ENCODE peak calls at places on chromosomes 12 and 14, in four cellular contexts. S is HepG2, W is K562, N is GM12878. V is an unnamed sample.

GRCh38 chr14:68905107-68905895 is 73.8 kb downstream of the ACTN1 start:
- DNase-seq in N (no peak), W (no peak), S (no peak), V (no peak)

GRCh38 chr14:47674546-47675238 is 713 bp downstream of the MDGA2 start:
- DNase-seq in N (no peak), W (no peak), S (no peak), V (peak; percentile 35)

GRCh38 chr12:3335078-3335487 is 155.9 kb upstream of the PRMT8 start:
- DNase-seq in N (no peak), W (no peak), S (peak; percentile 93), V (no peak)

GRCh38 chr12:43208221-43208620 is 343.8 kb downstream of the ADAMTS20 start:
- DNase-seq in N (no peak), S (no peak), W (no peak), V (no peak)

GRCh38 chr12:24903305-24904088 is 45.4 kb downstream of the BCAT1 start:
- DNase-seq in W (no peak), S (no peak), N (no peak), V (no peak)

GRCh38 chr12:64796205-64796845 is 28.1 kb upstream of the TBC1D30 start:
- DNase-seq in N (no peak), S (peak; percentile 92), W (peak; percentile 67), V (peak; percentile 65)

GRCh38 chr12:101773560-101774206 is 34.4 kb upstream of the SYCP3 start:
- DNase-seq in W (peak; percentile 64), S (peak; percentile 44), N (peak; percentile 41), V (peak; percentile 65)

GRCh38 chr14:24426912-24427536 is 2.4 kb downstream of the CBLN3 start:
- DNase-seq in S (peak; percentile 81), W (no peak), N (no peak), V (no peak)

GRCh38 chr12:94263905-94264655 is 115.7 kb downstream of the PLXNC1 start:
- DNase-seq in S (no peak), W (no peak), N (no peak), V (no peak)

GRCh38 chr14:23284654-23285529 is 1.0 kb downstream of the HOMEZ start:
- DNase-seq in W (no peak), N (no peak), S (peak; percentile 39), V (no peak)
- TF ChIP-seq BHLHE40 in W (no peak), N (peak; percentile 65), S (no peak), V (no peak)

DNA sequence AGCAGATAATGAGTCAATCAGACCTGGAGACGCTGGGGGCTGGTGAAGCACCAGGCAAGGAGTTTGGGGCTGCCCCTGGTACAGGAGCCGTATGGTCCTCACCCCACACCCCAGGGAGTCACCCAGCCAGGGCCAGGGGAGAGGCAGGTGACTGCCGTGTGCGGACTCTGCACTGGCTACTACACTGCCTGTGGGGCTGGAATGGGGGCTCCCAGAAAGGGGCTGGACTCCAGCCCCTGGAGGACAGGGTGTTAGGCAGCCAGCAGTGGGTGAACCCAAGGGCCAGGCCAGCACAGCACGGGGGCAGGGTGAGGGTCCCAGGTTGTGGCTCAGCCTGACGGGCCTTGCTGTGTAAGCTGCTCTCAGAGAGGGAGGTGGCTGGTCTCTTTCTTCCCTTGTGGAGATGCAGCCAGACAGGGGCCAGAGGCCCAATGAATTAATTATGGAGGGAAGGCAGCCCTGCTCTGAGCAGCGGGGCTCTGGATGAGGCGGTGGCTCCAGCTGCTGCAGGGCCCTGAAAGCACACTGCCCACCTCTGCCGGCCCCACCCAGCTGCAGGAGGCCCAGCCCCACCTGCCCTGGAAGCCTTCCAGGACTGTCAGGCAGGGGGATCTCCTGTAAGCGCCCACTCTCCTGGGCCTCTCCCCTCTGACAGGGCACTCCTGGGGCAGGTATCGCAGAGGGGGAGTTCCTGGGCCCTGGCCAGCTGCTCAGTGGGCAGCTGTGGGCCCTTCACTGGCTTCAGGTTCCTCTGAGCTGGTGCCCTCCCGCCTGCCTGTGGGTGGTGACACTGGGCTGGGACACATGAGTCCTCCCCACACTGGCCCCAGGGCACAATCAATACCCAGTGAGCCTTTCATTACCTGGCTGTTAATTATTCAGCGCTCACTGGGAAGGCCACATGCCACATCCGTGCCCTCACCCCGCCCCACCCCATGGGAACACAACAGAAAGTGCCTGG is 142.5 kb upstream of the C14orf180 start:
- DNase-seq in S (no peak), W (no peak), N (no peak), V (peak; percentile 4)
- TF ChIP-seq TARDBP in S (no peak), W (no peak), N (no peak), V (no peak)

DNA sequence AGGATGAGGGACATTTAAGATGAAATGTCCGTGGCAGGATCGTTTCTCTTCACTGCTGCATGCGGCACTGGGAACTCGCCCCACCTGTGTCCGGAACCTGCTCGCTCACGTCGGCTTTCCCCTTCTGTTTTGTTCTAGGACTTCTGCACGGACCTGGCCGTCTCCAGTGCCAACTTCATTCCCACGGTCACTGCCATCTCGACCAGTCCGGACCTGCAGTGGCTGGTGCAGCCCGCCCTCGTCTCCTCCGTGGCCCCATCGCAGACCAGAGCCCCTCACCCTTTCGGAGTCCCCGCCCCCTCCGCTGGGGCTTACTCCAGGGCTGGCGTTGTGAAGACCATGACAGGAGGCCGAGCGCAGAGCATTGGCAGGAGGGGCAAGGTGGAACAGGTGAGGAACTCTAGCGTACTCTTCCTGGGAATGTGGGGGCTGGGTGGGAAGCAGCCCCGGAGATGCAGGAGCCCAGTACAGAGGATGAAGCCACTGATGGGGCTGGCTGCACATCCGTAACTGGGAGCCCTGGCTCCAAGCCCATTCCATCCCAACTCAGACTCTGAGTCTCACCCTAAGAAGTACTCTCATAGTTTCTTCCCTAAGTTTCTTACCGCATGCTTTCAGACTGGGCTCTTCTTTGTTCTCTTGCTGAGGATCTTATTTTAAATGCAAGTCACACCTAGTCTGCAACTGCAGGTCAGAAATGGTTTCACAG is 1.3 kb downstream of the FOS start:
- DNase-seq in W (no peak), S (no peak), N (no peak), V (no peak)
- TF ChIP-seq FOXM1 in W (no peak), S (no peak), N (no peak), V (no peak)

DNA sequence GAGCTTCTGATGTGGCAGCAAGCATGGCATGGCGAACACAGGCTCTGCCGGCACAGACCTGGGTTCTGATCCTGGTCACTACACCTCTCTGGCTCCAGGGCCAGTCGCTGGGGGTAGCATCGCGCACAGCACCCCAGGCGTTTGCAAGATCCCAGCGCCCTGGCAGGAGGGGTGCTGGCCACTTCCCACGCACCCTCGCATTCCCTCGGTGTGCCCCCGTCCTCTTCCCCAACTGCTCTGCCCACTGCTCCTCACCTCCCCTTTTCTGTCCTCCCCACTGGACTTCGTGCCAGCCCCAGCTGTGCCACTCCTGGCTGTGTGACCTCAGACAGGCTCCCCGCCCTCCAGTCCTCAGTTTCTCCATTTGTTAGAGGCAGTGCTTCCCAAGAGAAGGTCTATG is 2.8 kb downstream of the CDK2AP1 start:
- DNase-seq in W (no peak), S (no peak), N (no peak), V (no peak)
- TF ChIP-seq BHLHE40 in W (no peak), S (no peak), N (no peak), V (no peak)

GRCh38 chr12:112473056-112473455 is 54.3 kb downstream of the PTPN11 start:
- DNase-seq in N (no peak), S (no peak), W (peak; percentile 28), V (peak; percentile 17)
- TF ChIP-seq TARDBP in N (no peak), S (no peak), W (no peak), V (no peak)

GRCh38 chr12:53324113-53324778 is 2.8 kb upstream of the AAAS start:
- DNase-seq in W (no peak), S (no peak), N (peak; percentile 56), V (no peak)
- TF ChIP-seq FOXM1 in W (no peak), S (no peak), N (no peak), V (no peak)

DNA sequence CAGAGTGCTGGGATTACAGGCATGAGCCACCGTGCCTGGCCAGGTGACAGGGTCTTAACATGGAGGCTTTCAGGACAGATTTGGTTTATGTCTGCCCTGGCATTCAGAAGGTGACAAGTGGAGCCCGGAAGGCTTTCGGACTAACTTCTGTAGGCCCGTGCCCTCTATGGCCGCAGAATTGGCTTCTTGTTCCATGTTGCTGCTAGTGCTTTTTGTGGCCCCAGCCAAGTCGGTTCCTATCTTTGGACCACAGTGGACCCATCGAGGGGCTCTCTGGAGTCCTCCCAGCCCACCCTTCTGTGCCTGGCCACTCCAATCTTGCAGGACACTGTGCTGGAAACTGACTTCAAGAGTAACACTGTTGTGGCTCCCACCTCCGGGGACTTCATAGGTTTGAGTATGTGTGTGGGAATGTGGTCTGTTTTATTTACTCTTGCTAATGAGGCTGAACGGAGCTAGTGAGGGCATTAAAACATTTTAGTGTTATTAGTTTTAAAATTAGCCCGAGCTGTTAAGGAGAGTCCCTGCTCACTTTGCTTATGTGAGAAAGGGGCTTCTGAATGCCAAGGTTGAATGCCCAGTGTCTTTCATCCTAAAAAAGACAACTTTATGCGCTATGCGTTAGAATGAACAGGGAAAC is 245.9 kb downstream of the CACNA1C start:
- DNase-seq in W (no peak), N (no peak), S (no peak), V (no peak)
- TF ChIP-seq BHLHE40 in W (no peak), N (no peak), S (no peak), V (no peak)

DNA sequence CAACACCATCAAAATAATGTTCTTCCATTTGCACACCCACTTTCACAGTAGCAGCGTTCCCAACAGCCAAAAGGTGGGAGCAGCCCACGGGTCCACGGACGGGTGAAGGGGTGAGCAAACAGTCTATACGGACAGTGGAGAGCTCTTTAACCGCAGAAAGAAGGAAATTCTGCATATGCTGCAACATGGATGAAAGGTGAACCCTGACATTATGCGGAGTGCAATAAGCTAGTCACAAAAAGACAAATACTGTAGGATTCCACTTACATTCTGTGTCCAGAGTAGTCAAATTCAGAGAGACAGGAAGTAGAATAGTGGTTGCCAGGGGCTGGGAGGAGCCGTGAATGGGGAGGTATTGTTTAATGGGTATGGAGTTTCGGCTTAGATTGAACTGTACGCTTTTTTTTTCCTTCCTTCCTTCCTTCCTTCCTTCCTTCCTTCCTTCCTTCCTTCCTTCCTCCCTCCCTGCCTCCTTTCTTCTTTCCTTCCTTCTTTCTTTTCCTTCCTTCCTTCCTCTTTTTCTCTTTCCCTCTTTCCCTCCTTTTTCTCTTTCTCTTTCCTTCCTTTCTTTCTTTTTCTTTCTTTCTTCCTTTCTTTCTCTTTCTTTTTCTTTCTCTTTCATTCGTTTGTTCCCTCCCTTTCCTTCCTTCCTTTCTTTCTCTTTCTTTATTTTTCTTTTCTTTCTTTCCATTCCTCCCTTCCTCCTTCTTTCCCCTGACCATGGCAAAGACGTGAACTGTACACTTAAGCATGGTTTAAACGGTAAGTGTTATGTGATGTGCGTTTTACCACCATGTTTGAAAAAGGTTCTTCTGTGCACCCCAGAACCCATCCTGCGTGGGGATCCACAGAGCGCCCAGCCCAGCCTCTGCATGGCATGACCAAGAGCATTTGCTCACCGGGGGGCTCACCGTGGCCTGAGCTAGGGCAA is 15.9 kb upstream of the ANKRD9 start:
- DNase-seq in N (peak; percentile 27), S (peak; percentile 55), W (no peak), V (no peak)
- TF ChIP-seq TARDBP in N (no peak), S (no peak), W (no peak), V (no peak)

GRCh38 chr12:47084172-47084571 is 4.4 kb upstream of the AMIGO2 start:
- DNase-seq in S (no peak), W (no peak), N (no peak), V (no peak)

GRCh38 chr12:47091009-47091408 is 11.2 kb upstream of the AMIGO2 start:
- DNase-seq in N (no peak), S (no peak), W (no peak), V (no peak)

GRCh38 chr12:47088021-47088944 is 8.5 kb upstream of the AMIGO2 start:
- DNase-seq in W (no peak), N (no peak), S (peak; percentile 53), V (no peak)

GRCh38 chr12:47085815-47086252 is 6.1 kb upstream of the AMIGO2 start:
- DNase-seq in S (peak; percentile 41), W (no peak), N (no peak), V (no peak)

GRCh38 chr12:47087088-47087688 is 7.4 kb upstream of the AMIGO2 start:
- DNase-seq in N (no peak), W (no peak), S (no peak), V (no peak)
- TF ChIP-seq FOXM1 in N (no peak), W (no peak), S (no peak), V (no peak)

GRCh38 chr12:53388932-53389331 is 9.0 kb downstream of the SP1 start:
- DNase-seq in S (no peak), N (no peak), W (no peak), V (no peak)
- TF ChIP-seq BHLHE40 in S (no peak), N (no peak), W (no peak), V (no peak)